ENCODE peak calls at places on chromosomes 5 and 9, in nine cellular contexts. W, U, J, S, O, I, Y, K and P are unnamed samples.
A peak's percentile ranks its signal among the peaks of the same experiment; 100 is the strongest.

GRCh38 chr5:5156461-5157082 is 16.4 kb downstream of the ADAMTS16 start:
- DNase-seq in W (no peak), K (no peak), O (no peak), U (no peak), S (no peak), I (no peak), Y (no peak), J (no peak), P (no peak)

GRCh38 chr5:61401726-61402125 is 69.7 kb downstream of the ZSWIM6 start:
- DNase-seq in I (no peak), J (peak; percentile 57), U (no peak), O (no peak), W (no peak), S (no peak), Y (no peak), K (no peak), P (no peak)

GRCh38 chr5:392431-392988 is 50.5 kb upstream of the EXOC3 start:
- DNase-seq in J (no peak), Y (no peak), I (no peak), W (no peak), O (no peak), S (no peak), K (no peak), U (no peak), P (peak; percentile 31)

GRCh38 chr5:16178745-16179372 is 732 bp downstream of the MARCHF11 start:
- DNase-seq in I (peak; percentile 48), S (peak; percentile 19), K (peak; percentile 33), U (peak; percentile 62), Y (peak; percentile 41), O (no peak), J (no peak), W (peak; percentile 54), P (peak; percentile 2)

GRCh38 chr5:132272341-132273210 is 15.1 kb downstream of the PDLIM4 start:
- DNase-seq in W (peak; percentile 43), O (peak; percentile 79), K (peak; percentile 8), I (peak; percentile 62), U (no peak), Y (peak; percentile 11), J (peak; percentile 30), S (peak; percentile 9), P (peak; percentile 33)

GRCh38 chr5:174596429-174596828 is 128.0 kb upstream of the MSX2 start:
- DNase-seq in S (no peak), Y (no peak), K (no peak), U (no peak), O (no peak), J (no peak), I (peak; percentile 59), W (no peak), P (no peak)

GRCh38 chr5:123154857-123155467 is 65.9 kb downstream of the PRDM6 start:
- DNase-seq in S (no peak), W (no peak), Y (no peak), J (no peak), O (peak; percentile 69), K (no peak), I (no peak), U (peak; percentile 21), P (no peak)

GRCh38 chr5:171397190-171397589 is 9.5 kb downstream of the NPM1 start:
- DNase-seq in W (no peak), I (no peak), S (no peak), O (no peak), J (no peak), K (no peak), Y (no peak), U (no peak), P (no peak)

GRCh38 chr9:121860213-121860612 is 208.8 kb downstream of the DAB2IP start:
- DNase-seq in Y (no peak), I (no peak), U (no peak), S (no peak), J (no peak), O (no peak), W (no peak), K (no peak), P (no peak)

GRCh38 chr5:154276932-154277331 is 86.4 kb downstream of the GALNT10 start:
- DNase-seq in O (peak; percentile 91), U (no peak), K (no peak), S (no peak), I (peak; percentile 98), J (peak; percentile 85), Y (no peak), W (no peak), P (no peak)

GRCh38 chr5:55903121-55903701 is 52.1 kb downstream of the IL31RA start:
- DNase-seq in I (no peak), J (no peak), O (no peak), U (no peak), W (no peak), S (no peak), Y (no peak), K (no peak), P (peak; percentile 7)

GRCh38 chr5:91957671-91958070 is 574.6 kb upstream of the ARRDC3 start:
- DNase-seq in U (no peak), W (no peak), S (no peak), O (no peak), J (no peak), Y (no peak), I (no peak), K (no peak), P (no peak)

GRCh38 chr5:138282918-138283742 is 8.7 kb upstream of the GFRA3 start:
- DNase-seq in K (peak; percentile 0), I (peak; percentile 63), W (peak; percentile 36), U (peak; percentile 58), J (peak; percentile 58), O (peak; percentile 63), S (peak; percentile 10), Y (no peak), P (no peak)

GRCh38 chr9:134835987-134836386 is 44.6 kb upstream of the FCN2 start:
- DNase-seq in U (no peak), S (no peak), J (no peak), K (no peak), I (no peak), W (no peak), Y (no peak), O (no peak), P (no peak)

GRCh38 chr5:139817362-139817761 is 21.8 kb downstream of the PSD2 start:
- DNase-seq in Y (no peak), W (no peak), U (no peak), I (no peak), K (no peak), J (no peak), O (peak; percentile 33), S (no peak), P (no peak)

GRCh38 chr9:86324901-86325300 is 29.3 kb downstream of the TUT7 start:
- DNase-seq in W (no peak), Y (no peak), S (no peak), O (no peak), U (no peak), J (no peak), K (no peak), I (peak; percentile 70), P (no peak)

GRCh38 chr9:131402073-131402472 is 8.2 kb downstream of the PRRC2B start:
- DNase-seq in U (peak; percentile 21), J (peak; percentile 63), W (no peak), S (peak; percentile 76), K (no peak), Y (no peak), O (no peak), I (no peak), P (no peak)

GRCh38 chr9:89374176-89374575 is 55.9 kb downstream of the SECISBP2 start:
- DNase-seq in U (no peak), I (no peak), Y (no peak), S (no peak), K (no peak), J (no peak), O (no peak), W (no peak), P (no peak)